ENCODE peak calls at places on chromosomes 7 and 10, in six cellular contexts. P is effector memory CD8-positive, alpha-beta T cell; M is T-cell; F is GM20000; U is A172; Q is HT-29. H is an unnamed sample.

GRCh38 chr10:133608855-133609254 is 17.7 kb downstream of the FRG2B start:
- DNase-seq in P (no peak), M (no peak), F (peak), U (peak), Q (peak), H (peak)

GRCh38 chr7:35831208-35831607 is 30.4 kb downstream of the SEPTIN7 start:
- DNase-seq in P (no peak), M (no peak), F (no peak), U (no peak), Q (no peak), H (no peak)

GRCh38 chr7:42053834-42054233 is 183.2 kb downstream of the GLI3 start:
- DNase-seq in P (no peak), M (no peak), F (no peak), U (no peak), Q (no peak), H (no peak)

GRCh38 chr10:129766611-129767550 is 197.2 kb downstream of the EBF3 start:
- DNase-seq in P (no peak), M (no peak), F (no peak), U (no peak), Q (no peak), H (no peak)

GRCh38 chr7:80060218-80060806 is 74.3 kb upstream of the GNAI1 start:
- DNase-seq in P (no peak), M (no peak), F (peak), U (peak), Q (peak), H (peak)

GRCh38 chr7:6650086-6650485 is 13.0 kb downstream of the ZNF316 start:
- DNase-seq in P (no peak), M (no peak), F (no peak), U (no peak), Q (no peak), H (no peak)

GRCh38 chr10:127587668-127588395 is 38.7 kb downstream of the NPS start:
- DNase-seq in P (no peak), M (no peak), F (no peak), U (no peak), Q (no peak), H (no peak)

GRCh38 chr7:46982928-46983327 is 599.0 kb downstream of the TNS3 start:
- DNase-seq in P (no peak), M (no peak), F (no peak), U (no peak), Q (no peak), H (no peak)

GRCh38 chr7:69739906-69740545 is 141.8 kb downstream of the AUTS2 start:
- DNase-seq in P (no peak), M (no peak), F (peak), U (no peak), Q (no peak), H (no peak)

GRCh38 chr7:130894146-130895005 is 160.4 kb upstream of the KLF14 start:
- DNase-seq in P (no peak), M (no peak), F (no peak), U (peak), Q (peak), H (peak)

GRCh38 chr10:100223879-100224278 is 5.5 kb downstream of the CHUK start:
- DNase-seq in P (no peak), M (no peak), F (no peak), U (no peak), Q (no peak), H (no peak)

GRCh38 chr7:116863168-116863670 is 832 bp downstream of the CAPZA2 start:
- DNase-seq in P (no peak), M (no peak), F (peak), U (peak), Q (peak), H (no peak)

GRCh38 chr7:111668711-111669110 is 106.4 kb upstream of the IMMP2L start:
- DNase-seq in P (no peak), M (no peak), F (no peak), U (no peak), Q (no peak), H (no peak)

GRCh38 chr7:88545663-88546062 is 213.8 kb upstream of the ZNF804B start:
- DNase-seq in P (no peak), M (no peak), F (no peak), U (no peak), Q (no peak), H (no peak)

GRCh38 chr7:51629206-51629605 is 312.6 kb upstream of the COBL start:
- DNase-seq in P (no peak), M (no peak), F (no peak), U (no peak), Q (no peak), H (no peak)

GRCh38 chr10:4851846-4852245 is 25.8 kb downstream of the AKR1E2 start:
- DNase-seq in P (no peak), M (no peak), F (no peak), U (no peak), Q (no peak), H (no peak)

GRCh38 chr7:100620804-100621203 is 8.5 kb downstream of the MOSPD3 start:
- DNase-seq in P (no peak), M (no peak), F (no peak), U (no peak), Q (no peak), H (no peak)

GRCh38 chr7:140541513-140542192 is 62.3 kb upstream of the MKRN1 start:
- DNase-seq in P (no peak), M (no peak), F (no peak), U (peak), Q (peak), H (peak)

GRCh38 chr7:152968003-152968402 is 208.5 kb downstream of the ACTR3B start:
- DNase-seq in P (no peak), M (no peak), F (no peak), U (no peak), Q (peak), H (no peak)

GRCh38 chr10:132263866-132264265 is 43.9 kb downstream of the STK32C start:
- DNase-seq in P (no peak), M (no peak), F (no peak), U (no peak), Q (no peak), H (no peak)

GRCh38 chr10:125038637-125039036 is 96.7 kb downstream of the ZRANB1 start:
- DNase-seq in P (no peak), M (no peak), F (no peak), U (peak), Q (no peak), H (peak)

H was measured in RCC 7860.